ENCODE peak calls at places on chromosomes 7 and 10, in eight cellular contexts. One of them, this sample, is unnamed.

GRCh38 chr7:114969096-114969495 is 47.2 kb downstream of the MDFIC start:
- DNase-seq in AG10803: no peak
- DNase-seq in AG04450: no peak
- DNase-seq in body of pancreas: no peak
- DNase-seq in IMR-90: no peak
- DNase-seq in left ventricle myocardium inferior: no peak
- DNase-seq in ovary: no peak
- DNase-seq in foreskin fibroblast: no peak
- DNase-seq in this sample: no peak

GRCh38 chr10:85280014-85280413 is 951.6 kb downstream of the CCSER2 start:
- DNase-seq in AG10803: no peak
- DNase-seq in AG04450: no peak
- DNase-seq in body of pancreas: peak; percentile 9
- DNase-seq in IMR-90: no peak
- DNase-seq in left ventricle myocardium inferior: no peak
- DNase-seq in ovary: no peak
- DNase-seq in foreskin fibroblast: no peak
- DNase-seq in this sample: no peak

GRCh38 chr7:106284516-106285050 is at the start of gene NAMPT:
- DNase-seq in AG10803: no peak
- DNase-seq in AG04450: no peak
- DNase-seq in body of pancreas: peak; percentile 63
- DNase-seq in IMR-90: no peak
- DNase-seq in left ventricle myocardium inferior: peak; percentile 60
- DNase-seq in ovary: peak; percentile 75
- DNase-seq in foreskin fibroblast: peak; percentile 59
- DNase-seq in this sample: no peak

GRCh38 chr10:131078131-131078881 is 233.2 kb downstream of the TCERG1L start:
- DNase-seq in AG10803: no peak
- DNase-seq in AG04450: no peak
- DNase-seq in body of pancreas: no peak
- DNase-seq in IMR-90: no peak
- DNase-seq in left ventricle myocardium inferior: no peak
- DNase-seq in ovary: no peak
- DNase-seq in foreskin fibroblast: no peak
- DNase-seq in this sample: no peak

GRCh38 chr10:17872191-17873091 is 63.3 kb downstream of the MRC1 start:
- DNase-seq in AG10803: peak; percentile 27
- DNase-seq in AG04450: no peak
- DNase-seq in body of pancreas: peak; percentile 44
- DNase-seq in IMR-90: peak; percentile 21
- DNase-seq in left ventricle myocardium inferior: no peak
- DNase-seq in ovary: no peak
- DNase-seq in foreskin fibroblast: peak; percentile 36
- DNase-seq in this sample: no peak

GRCh38 chr7:145718129-145718528 is 398.5 kb upstream of the CNTNAP2 start:
- DNase-seq in AG10803: no peak
- DNase-seq in AG04450: no peak
- DNase-seq in body of pancreas: no peak
- DNase-seq in IMR-90: no peak
- DNase-seq in left ventricle myocardium inferior: no peak
- DNase-seq in ovary: no peak
- DNase-seq in foreskin fibroblast: no peak
- DNase-seq in this sample: no peak

GRCh38 chr10:94210465-94211186 is 152.1 kb downstream of the NOC3L start:
- DNase-seq in AG10803: no peak
- DNase-seq in AG04450: no peak
- DNase-seq in body of pancreas: peak; percentile 27
- DNase-seq in IMR-90: no peak
- DNase-seq in left ventricle myocardium inferior: no peak
- DNase-seq in ovary: peak; percentile 41
- DNase-seq in foreskin fibroblast: no peak
- DNase-seq in this sample: no peak

GRCh38 chr10:121734517-121735137 is 136.4 kb upstream of the FGFR2 start:
- DNase-seq in AG10803: peak; percentile 13
- DNase-seq in AG04450: no peak
- DNase-seq in body of pancreas: peak; percentile 33
- DNase-seq in IMR-90: no peak
- DNase-seq in left ventricle myocardium inferior: no peak
- DNase-seq in ovary: no peak
- DNase-seq in foreskin fibroblast: peak; percentile 41
- DNase-seq in this sample: no peak

GRCh38 chr10:3395487-3395886 is 222.9 kb upstream of the PITRM1 start:
- DNase-seq in AG10803: no peak
- DNase-seq in AG04450: no peak
- DNase-seq in body of pancreas: peak; percentile 57
- DNase-seq in IMR-90: no peak
- DNase-seq in left ventricle myocardium inferior: no peak
- DNase-seq in ovary: no peak
- DNase-seq in foreskin fibroblast: no peak
- DNase-seq in this sample: no peak

GRCh38 chr10:103476046-103476768 is 2.8 kb downstream of the CALHM3 start:
- DNase-seq in AG10803: no peak
- DNase-seq in AG04450: no peak
- DNase-seq in body of pancreas: no peak
- DNase-seq in IMR-90: no peak
- DNase-seq in left ventricle myocardium inferior: no peak
- DNase-seq in ovary: no peak
- DNase-seq in foreskin fibroblast: no peak
- DNase-seq in this sample: no peak

GRCh38 chr10:43802988-43803696 is 154.5 kb upstream of the ZNF32 start:
- DNase-seq in AG10803: no peak
- DNase-seq in AG04450: no peak
- DNase-seq in body of pancreas: no peak
- DNase-seq in IMR-90: no peak
- DNase-seq in left ventricle myocardium inferior: no peak
- DNase-seq in ovary: no peak
- DNase-seq in foreskin fibroblast: no peak
- DNase-seq in this sample: no peak

GRCh38 chr7:67625257-67625713 is 628.7 kb downstream of the TYW1 start:
- DNase-seq in AG10803: peak; percentile 73
- DNase-seq in AG04450: no peak
- DNase-seq in body of pancreas: peak; percentile 69
- DNase-seq in IMR-90: peak; percentile 11
- DNase-seq in left ventricle myocardium inferior: peak; percentile 79
- DNase-seq in ovary: peak; percentile 87
- DNase-seq in foreskin fibroblast: peak; percentile 32
- DNase-seq in this sample: peak; percentile 2

GRCh38 chr7:117672433-117672832 is 192.6 kb downstream of the CFTR start:
- DNase-seq in AG10803: no peak
- DNase-seq in AG04450: no peak
- DNase-seq in body of pancreas: no peak
- DNase-seq in IMR-90: no peak
- DNase-seq in left ventricle myocardium inferior: no peak
- DNase-seq in ovary: no peak
- DNase-seq in foreskin fibroblast: no peak
- DNase-seq in this sample: no peak

GRCh38 chr7:127189074-127189473 is 63.7 kb downstream of the GRM8 start:
- DNase-seq in AG10803: no peak
- DNase-seq in AG04450: no peak
- DNase-seq in body of pancreas: no peak
- DNase-seq in IMR-90: no peak
- DNase-seq in left ventricle myocardium inferior: no peak
- DNase-seq in ovary: no peak
- DNase-seq in foreskin fibroblast: no peak
- DNase-seq in this sample: no peak

GRCh38 chr10:70323143-70323696 is 39.4 kb upstream of the NPFFR1 start:
- DNase-seq in AG10803: no peak
- DNase-seq in AG04450: no peak
- DNase-seq in body of pancreas: no peak
- DNase-seq in IMR-90: no peak
- DNase-seq in left ventricle myocardium inferior: no peak
- DNase-seq in ovary: no peak
- DNase-seq in foreskin fibroblast: no peak
- DNase-seq in this sample: no peak

GRCh38 chr10:128324058-128324457 is 197.8 kb upstream of the MKI67 start:
- DNase-seq in AG10803: no peak
- DNase-seq in AG04450: no peak
- DNase-seq in body of pancreas: peak; percentile 8
- DNase-seq in IMR-90: no peak
- DNase-seq in left ventricle myocardium inferior: peak; percentile 41
- DNase-seq in ovary: no peak
- DNase-seq in foreskin fibroblast: no peak
- DNase-seq in this sample: no peak

GRCh38 chr7:145411066-145411465 is 575.2 kb upstream of the TPK1 start:
- DNase-seq in AG10803: no peak
- DNase-seq in AG04450: no peak
- DNase-seq in body of pancreas: no peak
- DNase-seq in IMR-90: no peak
- DNase-seq in left ventricle myocardium inferior: no peak
- DNase-seq in ovary: no peak
- DNase-seq in foreskin fibroblast: no peak
- DNase-seq in this sample: no peak

GRCh38 chr10:93495654-93496321 is 624 bp upstream of the CEP55 start:
- DNase-seq in AG10803: peak; percentile 41
- DNase-seq in AG04450: no peak
- DNase-seq in body of pancreas: peak; percentile 27
- DNase-seq in IMR-90: no peak
- DNase-seq in left ventricle myocardium inferior: no peak
- DNase-seq in ovary: peak; percentile 32
- DNase-seq in foreskin fibroblast: peak; percentile 61
- DNase-seq in this sample: no peak

GRCh38 chr7:87628780-87629569 is 777 bp downstream of the RUNDC3B start:
- DNase-seq in AG10803: no peak
- DNase-seq in AG04450: no peak
- DNase-seq in body of pancreas: peak; percentile 51
- DNase-seq in IMR-90: no peak
- DNase-seq in left ventricle myocardium inferior: no peak
- DNase-seq in ovary: peak; percentile 43
- DNase-seq in foreskin fibroblast: peak; percentile 19
- DNase-seq in this sample: no peak

GRCh38 chr7:87625101-87625500 is 3.1 kb upstream of the RUNDC3B start:
- DNase-seq in AG10803: no peak
- DNase-seq in AG04450: no peak
- DNase-seq in body of pancreas: no peak
- DNase-seq in IMR-90: no peak
- DNase-seq in left ventricle myocardium inferior: no peak
- DNase-seq in ovary: no peak
- DNase-seq in foreskin fibroblast: no peak
- DNase-seq in this sample: no peak

GRCh38 chr7:87627634-87627994 is 584 bp upstream of the RUNDC3B start:
- DNase-seq in AG10803: no peak
- DNase-seq in AG04450: no peak
- DNase-seq in body of pancreas: peak; percentile 31
- DNase-seq in IMR-90: no peak
- DNase-seq in left ventricle myocardium inferior: no peak
- DNase-seq in ovary: peak; percentile 40
- DNase-seq in foreskin fibroblast: no peak
- DNase-seq in this sample: no peak

DNA sequence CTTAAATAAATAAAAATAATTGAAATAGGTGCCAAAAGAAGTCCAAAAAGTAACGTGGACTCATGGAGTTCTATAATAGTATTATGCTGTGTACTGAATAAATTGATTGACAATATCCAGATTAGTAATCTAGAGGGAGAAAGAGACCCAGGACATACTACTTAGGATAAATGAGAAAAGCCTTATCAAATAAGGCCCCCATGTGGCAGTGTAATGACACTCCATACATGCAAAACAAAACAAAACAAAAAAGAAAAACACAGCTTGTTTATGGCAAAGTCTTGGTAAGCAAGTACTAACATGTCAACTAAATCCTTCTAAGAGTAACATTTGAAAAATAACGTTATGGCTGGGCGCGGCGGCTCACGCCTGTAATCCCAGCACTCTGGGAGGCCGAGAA is 3.6 kb upstream of the RUNDC3B start:
- DNase-seq in AG10803: no peak
- DNase-seq in AG04450: no peak
- DNase-seq in body of pancreas: no peak
- DNase-seq in IMR-90: no peak
- DNase-seq in left ventricle myocardium inferior: no peak
- DNase-seq in ovary: no peak
- DNase-seq in foreskin fibroblast: no peak
- DNase-seq in this sample: no peak
- TF ChIP-seq CTCF in AG10803: no peak
- TF ChIP-seq CTCF in AG04450: peak; percentile 26
- TF ChIP-seq CTCF in body of pancreas: no peak
- TF ChIP-seq CTCF in IMR-90: no peak
- TF ChIP-seq CTCF in left ventricle myocardium inferior: peak; percentile 8
- TF ChIP-seq CTCF in ovary: no peak
- TF ChIP-seq CTCF in foreskin fibroblast: no peak
- TF ChIP-seq CTCF in this sample: no peak

GRCh38 chr7:30445770-30446169 is 32.8 kb downstream of the NOD1 start:
- DNase-seq in AG10803: peak; percentile 83
- DNase-seq in AG04450: no peak
- DNase-seq in body of pancreas: peak; percentile 56
- DNase-seq in IMR-90: peak; percentile 66
- DNase-seq in left ventricle myocardium inferior: peak; percentile 76
- DNase-seq in ovary: peak; percentile 59
- DNase-seq in foreskin fibroblast: peak; percentile 54
- DNase-seq in this sample: peak; percentile 53
- TF ChIP-seq CTCF in AG10803: peak; percentile 53
- TF ChIP-seq CTCF in AG04450: peak; percentile 31
- TF ChIP-seq CTCF in body of pancreas: no peak
- TF ChIP-seq CTCF in IMR-90: peak; percentile 51
- TF ChIP-seq CTCF in left ventricle myocardium inferior: peak; percentile 40
- TF ChIP-seq CTCF in ovary: no peak
- TF ChIP-seq CTCF in foreskin fibroblast: no peak
- TF ChIP-seq CTCF in this sample: peak; percentile 48

GRCh38 chr7:1933066-1933835 is 263.2 kb downstream of the ELFN1 start:
- DNase-seq in AG10803: no peak
- DNase-seq in AG04450: no peak
- DNase-seq in body of pancreas: no peak
- DNase-seq in IMR-90: no peak
- DNase-seq in left ventricle myocardium inferior: no peak
- DNase-seq in ovary: no peak
- DNase-seq in foreskin fibroblast: no peak
- DNase-seq in this sample: no peak
- TF ChIP-seq CTCF in AG10803: no peak
- TF ChIP-seq CTCF in AG04450: no peak
- TF ChIP-seq CTCF in body of pancreas: no peak
- TF ChIP-seq CTCF in IMR-90: no peak
- TF ChIP-seq CTCF in left ventricle myocardium inferior: no peak
- TF ChIP-seq CTCF in ovary: no peak
- TF ChIP-seq CTCF in foreskin fibroblast: no peak
- TF ChIP-seq CTCF in this sample: no peak

DNA sequence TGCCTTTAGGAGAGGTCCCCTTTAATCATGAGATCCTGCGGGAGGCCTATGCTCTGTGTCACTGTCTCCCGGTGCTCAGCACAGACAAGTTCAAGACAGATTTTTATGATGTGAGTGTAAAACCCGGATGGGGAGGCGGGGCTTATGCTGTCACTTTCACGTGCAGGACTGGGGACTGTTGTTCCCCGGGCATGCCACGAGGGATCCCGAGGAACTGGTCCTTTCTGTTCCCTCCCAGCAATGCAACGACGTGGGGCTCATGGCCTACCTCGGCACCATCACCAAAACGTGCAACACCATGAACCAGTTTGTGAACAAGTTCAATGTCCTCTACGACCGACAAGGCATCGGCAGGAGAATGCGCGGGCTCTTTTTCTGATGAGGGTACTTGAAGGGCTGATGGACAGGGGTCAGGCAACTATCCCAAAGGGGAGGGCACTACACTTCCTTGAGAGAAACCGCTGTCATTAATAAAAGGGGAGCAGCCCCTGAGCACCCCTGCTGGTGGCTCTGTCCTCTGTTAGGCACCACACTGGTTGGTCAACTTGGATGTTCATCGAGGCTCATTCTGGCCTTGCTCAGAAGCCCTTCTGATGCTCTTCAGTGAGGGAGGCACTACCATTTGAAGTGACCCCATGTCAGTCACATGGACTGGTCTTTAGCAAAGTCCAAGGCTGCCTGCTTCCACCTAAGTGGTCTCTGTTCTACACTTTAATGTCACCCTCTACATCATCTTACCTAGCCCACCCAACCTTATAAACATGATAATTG is 2.8 kb downstream of the COPS6 start:
- DNase-seq in AG10803: no peak
- DNase-seq in AG04450: no peak
- DNase-seq in body of pancreas: no peak
- DNase-seq in IMR-90: peak; percentile 37
- DNase-seq in left ventricle myocardium inferior: no peak
- DNase-seq in ovary: no peak
- DNase-seq in foreskin fibroblast: peak; percentile 68
- DNase-seq in this sample: no peak
- TF ChIP-seq CTCF in AG10803: no peak
- TF ChIP-seq CTCF in AG04450: peak; percentile 24
- TF ChIP-seq CTCF in body of pancreas: no peak
- TF ChIP-seq CTCF in IMR-90: peak; percentile 16
- TF ChIP-seq CTCF in left ventricle myocardium inferior: no peak
- TF ChIP-seq CTCF in ovary: no peak
- TF ChIP-seq CTCF in foreskin fibroblast: no peak
- TF ChIP-seq CTCF in this sample: no peak